ENCODE peak calls at places on chromosome X, in six cellular contexts. B is progenitor cell of endocrine pancreas, W is lower leg skin, Y is fibroblast of the aortic adventitia, P is heart left ventricle, C is neural crest cell. A is an unnamed sample.

GRCh38 chrX:38282044-38282443 is 45.3 kb downstream of the RPGR start:
- DNase-seq in B (no peak), W (no peak), Y (peak), P (no peak), C (no peak), A (no peak)

GRCh38 chrX:19334945-19335626 is 8.6 kb upstream of the PDHA1 start:
- DNase-seq in B (no peak), W (no peak), Y (no peak), P (no peak), C (no peak), A (peak)

GRCh38 chrX:4671344-4671743 is 957.9 kb upstream of the PRKX start:
- DNase-seq in B (no peak), W (no peak), Y (no peak), P (no peak), C (no peak), A (no peak)

GRCh38 chrX:115665122-115665521 is 104.1 kb downstream of the PLS3 start:
- DNase-seq in B (no peak), W (no peak), Y (no peak), P (no peak), C (no peak), A (no peak)

GRCh38 chrX:119189586-119189985 is 46.5 kb upstream of the PGRMC1 start:
- DNase-seq in B (no peak), W (no peak), Y (peak), P (peak), C (no peak), A (peak)

GRCh38 chrX:84216406-84216805 is 28.4 kb upstream of the RPS6KA6 start:
- DNase-seq in B (no peak), W (no peak), Y (no peak), P (no peak), C (no peak), A (no peak)

GRCh38 chrX:54530358-54530900 is 410 bp downstream of the GNL3L start:
- DNase-seq in B (no peak), W (no peak), Y (no peak), P (no peak), C (no peak), A (no peak)

GRCh38 chrX:115906881-115907280 is 263.7 kb upstream of the AGTR2 start:
- DNase-seq in B (no peak), W (no peak), Y (no peak), P (no peak), C (no peak), A (no peak)

GRCh38 chrX:13774696-13775095 is 40.1 kb downstream of the OFD1 start:
- DNase-seq in B (no peak), W (no peak), Y (no peak), P (no peak), C (no peak), A (no peak)

GRCh38 chrX:68719904-68720614 is 72.6 kb downstream of the STARD8 start:
- DNase-seq in B (no peak), W (peak), Y (no peak), P (no peak), C (no peak), A (no peak)

DNA sequence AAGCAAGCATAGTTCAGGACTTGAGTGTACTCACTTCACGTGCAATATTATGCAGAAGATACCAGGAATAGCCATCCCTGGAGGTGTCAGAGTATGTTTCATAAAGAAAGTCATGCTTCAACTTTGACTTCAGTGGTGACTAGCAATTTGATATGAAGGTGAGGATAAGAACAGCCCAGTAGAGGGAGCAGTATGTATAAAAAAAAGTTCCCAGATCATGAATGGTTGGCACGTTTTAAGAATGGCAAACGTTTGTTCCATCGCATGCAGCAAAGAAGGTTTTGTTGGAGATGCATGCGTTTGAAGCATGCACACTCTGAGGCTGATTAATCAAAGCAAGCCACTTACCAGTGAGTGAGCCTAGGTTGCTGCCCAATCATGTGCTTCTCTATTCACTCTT is 33.5 kb upstream of the SLITRK4 start:
- DNase-seq in B (no peak), W (no peak), Y (no peak), P (no peak), C (no peak), A (no peak)
- TF ChIP-seq CTCF in B (peak), W (no peak), Y (no peak), P (no peak), C (peak), A (no peak)

DNA sequence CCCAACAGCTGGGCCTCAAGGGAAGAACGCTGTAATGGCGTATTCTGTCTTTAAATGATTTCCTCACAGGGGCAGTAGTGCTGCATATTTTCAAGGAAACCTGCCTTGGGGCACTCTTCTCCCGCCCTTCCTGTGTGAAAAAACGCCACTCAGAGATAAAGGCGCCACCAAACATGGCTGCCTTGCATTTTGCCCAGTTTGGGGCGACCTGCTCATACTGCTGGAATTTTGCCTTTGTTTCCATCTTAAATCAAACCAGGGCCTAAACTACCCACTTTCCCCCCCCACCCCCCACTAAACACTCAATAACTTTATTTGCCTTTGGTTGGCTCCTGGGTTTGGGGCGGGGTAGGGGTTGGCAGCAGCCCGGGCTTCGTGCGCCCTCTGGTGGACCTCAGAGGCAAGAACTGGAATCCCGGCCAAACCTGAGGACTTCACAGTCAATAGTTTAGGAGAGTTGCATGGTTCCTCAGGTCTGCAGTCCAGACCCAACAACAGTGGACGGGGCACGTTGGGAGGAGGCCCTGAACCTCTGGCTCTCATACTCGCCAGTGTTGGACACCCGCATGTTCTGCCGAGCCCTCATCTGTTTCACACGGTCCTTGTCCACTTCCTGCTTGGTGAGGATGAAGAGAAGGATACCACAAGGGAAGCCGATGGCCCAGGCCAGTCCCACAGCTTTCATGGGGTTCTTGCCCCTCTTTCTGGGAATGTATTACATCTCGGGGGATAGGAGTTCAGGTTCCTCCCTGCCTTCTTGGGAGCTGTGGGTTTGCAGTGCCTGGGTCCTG is 220.1 kb upstream of the STK26 start:
- DNase-seq in B (no peak), W (peak), Y (peak), P (peak), C (no peak), A (no peak)
- TF ChIP-seq CTCF in B (no peak), W (no peak), Y (peak), P (peak), C (peak), A (no peak)

DNA sequence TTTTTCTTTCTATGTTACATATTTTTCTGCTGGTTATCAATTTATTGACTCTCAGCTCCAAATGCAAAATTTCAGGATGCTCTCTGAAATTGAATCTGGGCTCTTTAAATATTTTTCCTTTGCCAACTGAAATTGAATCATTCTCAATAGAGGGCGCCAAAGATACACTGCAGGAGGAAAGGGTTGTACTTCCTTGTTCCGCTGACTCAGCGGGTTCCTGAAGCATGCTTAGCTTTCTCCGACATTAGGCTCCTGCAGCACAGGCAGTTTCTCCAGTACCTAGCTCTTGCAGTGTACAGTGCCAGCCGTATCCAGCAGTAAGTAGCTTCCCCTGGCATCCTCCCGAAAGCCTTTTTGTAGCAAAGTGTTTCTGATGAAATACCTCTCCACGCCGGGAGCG is 28.8 kb upstream of the CFAP47 start:
- DNase-seq in B (no peak), W (no peak), Y (no peak), P (no peak), C (no peak), A (peak)
- TF ChIP-seq CTCF in B (peak), W (no peak), Y (no peak), P (peak), C (peak), A (peak)

GRCh38 chrX:53279296-53280237 is 1.8 kb downstream of the IQSEC2 start:
- DNase-seq in B (no peak), W (no peak), Y (no peak), P (no peak), C (no peak), A (no peak)
- TF ChIP-seq CTCF in B (no peak), W (no peak), Y (no peak), P (no peak), C (no peak), A (no peak)

GRCh38 chrX:42097491-42097890 is 174.1 kb upstream of the CASK start:
- DNase-seq in B (no peak), W (no peak), Y (no peak), P (no peak), C (no peak), A (no peak)

GRCh38 chrX:42106556-42106955 is 183.2 kb upstream of the CASK start:
- DNase-seq in B (no peak), W (no peak), Y (no peak), P (no peak), C (no peak), A (no peak)

GRCh38 chrX:42098897-42099296 is 175.5 kb upstream of the CASK start:
- DNase-seq in B (no peak), W (no peak), Y (no peak), P (peak), C (no peak), A (no peak)

GRCh38 chrX:42107495-42108139 is 184.3 kb upstream of the CASK start:
- DNase-seq in B (no peak), W (no peak), Y (no peak), P (no peak), C (no peak), A (no peak)

DNA sequence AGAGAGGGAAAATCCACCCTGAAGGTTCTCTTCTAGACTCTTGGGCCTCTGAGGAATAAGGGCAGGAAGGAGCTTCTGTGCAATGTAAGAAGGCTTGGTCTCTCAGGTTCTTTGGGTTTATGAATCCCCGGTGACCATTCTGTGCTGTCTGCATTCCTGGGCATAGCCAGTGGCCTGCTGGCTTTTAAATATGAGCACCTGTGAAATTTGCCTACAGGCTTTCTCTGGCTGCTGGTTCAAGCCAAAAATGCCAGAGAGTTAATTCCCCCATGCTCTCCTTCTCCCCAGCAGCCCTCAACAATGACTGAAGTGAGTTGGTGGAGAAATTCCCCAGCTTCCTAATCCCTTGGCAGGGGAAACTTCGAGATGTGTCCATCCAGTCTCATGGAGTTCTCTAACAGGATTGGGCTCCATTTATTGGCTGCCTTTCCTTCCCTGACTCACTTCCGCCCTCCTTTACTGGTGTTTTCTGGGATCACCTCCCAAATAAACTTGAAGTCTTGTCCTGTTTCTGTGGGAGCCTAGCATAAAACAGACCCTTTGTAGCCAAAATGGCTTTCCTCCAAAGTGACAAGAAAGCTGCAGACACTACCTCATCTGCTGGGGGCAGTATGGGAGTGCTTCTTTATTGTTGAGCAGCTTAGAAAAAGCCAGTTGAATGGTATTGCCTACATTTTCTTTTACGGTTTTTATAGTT is 179.4 kb upstream of the CASK start:
- DNase-seq in B (no peak), W (no peak), Y (peak), P (peak), C (no peak), A (no peak)
- TF ChIP-seq CTCF in B (no peak), W (no peak), Y (peak), P (no peak), C (no peak), A (no peak)

DNA sequence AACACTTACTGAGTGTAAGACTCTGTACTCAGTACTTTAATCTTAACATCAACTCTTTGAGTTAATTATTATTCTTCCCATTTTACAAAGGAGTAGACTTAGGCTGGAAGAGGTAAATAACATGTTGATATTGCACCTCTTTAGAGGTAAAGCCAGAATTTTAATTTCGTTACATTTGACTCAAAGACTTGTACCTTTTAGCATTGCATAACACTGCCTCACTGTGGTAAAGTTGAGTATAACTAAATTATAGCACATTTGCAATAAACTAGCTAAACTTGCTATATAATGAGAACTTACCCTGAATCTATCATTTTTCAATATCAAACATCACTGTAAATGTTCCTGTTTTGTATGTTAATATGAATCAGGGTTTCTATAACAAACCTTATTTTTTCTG is 218.5 kb downstream of the PRR32 start:
- DNase-seq in B (no peak), W (no peak), Y (no peak), P (no peak), C (no peak), A (no peak)
- TF ChIP-seq CTCF in B (peak), W (no peak), Y (no peak), P (peak), C (peak), A (peak)

DNA sequence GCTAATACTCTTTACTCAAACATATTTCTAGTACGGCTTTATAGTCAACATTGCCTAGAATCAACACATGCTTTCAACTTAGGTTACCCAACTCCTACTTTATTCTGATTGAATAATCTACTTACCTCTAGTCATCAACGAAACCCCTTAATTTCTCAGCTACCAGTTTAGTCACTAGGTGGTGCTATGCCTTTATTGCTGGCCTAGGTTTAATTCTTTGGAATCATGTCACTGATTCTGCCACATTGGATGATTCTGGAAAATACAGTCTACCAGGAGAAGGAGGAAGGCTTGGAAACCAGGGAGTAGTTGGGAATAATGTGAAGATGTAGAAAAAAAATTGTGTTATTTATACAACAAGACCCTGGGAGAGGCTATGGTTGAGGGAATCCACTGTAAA is 167.7 kb downstream of the DCAF12L2 start:
- DNase-seq in B (no peak), W (no peak), Y (no peak), P (no peak), C (no peak), A (no peak)
- TF ChIP-seq CTCF in B (peak), W (no peak), Y (no peak), P (peak), C (peak), A (peak)